ENCODE peak calls at places on chromosomes 11 and 22, in ten cellular contexts. E, Q, B, W, O, D, M, I, X and N are unnamed samples.
A peak's percentile ranks its signal among the peaks of the same experiment; 100 is the strongest.

GRCh38 chr11:94781822-94782221 is 13.7 kb downstream of the AMOTL1 start:
- DNase-seq in B (peak; percentile 70), O (no peak), I (no peak), Q (peak; percentile 84), E (no peak), W (no peak), M (no peak), X (no peak), D (peak; percentile 53), N (peak; percentile 84)

GRCh38 chr11:62508336-62509058 is 38.1 kb downstream of the AHNAK start:
- DNase-seq in X (peak; percentile 43), I (peak; percentile 22), M (peak; percentile 70), W (peak; percentile 22), B (peak; percentile 39), O (peak; percentile 93), Q (peak; percentile 59), E (peak; percentile 85), D (peak; percentile 66), N (no peak)

GRCh38 chr22:36079041-36079440 is 50.4 kb upstream of the RBFOX2 start:
- DNase-seq in O (no peak), Q (no peak), I (no peak), D (no peak), X (no peak), B (no peak), M (no peak), E (no peak), W (no peak), N (no peak)

GRCh38 chr11:130762342-130763037 is 153.8 kb downstream of the SNX19 start:
- DNase-seq in B (no peak), O (peak; percentile 88), X (no peak), E (peak; percentile 50), Q (no peak), I (no peak), D (peak; percentile 69), W (no peak), M (no peak), N (no peak)

GRCh38 chr11:113603277-113604059 is 102.6 kb downstream of the TMPRSS5 start:
- DNase-seq in W (no peak), Q (peak; percentile 78), E (no peak), M (no peak), X (no peak), I (peak; percentile 66), O (no peak), B (peak; percentile 48), D (no peak), N (no peak)

GRCh38 chr11:62830904-62831519 is 839 bp downstream of the STX5 start:
- DNase-seq in O (peak; percentile 81), D (peak; percentile 43), W (peak; percentile 34), M (no peak), B (no peak), X (no peak), I (no peak), Q (no peak), E (no peak), N (no peak)

GRCh38 chr22:26474687-26475086 is 8.9 kb downstream of the HPS4 start:
- DNase-seq in M (no peak), X (no peak), D (peak; percentile 48), I (no peak), O (no peak), B (no peak), E (peak; percentile 47), W (no peak), Q (peak; percentile 68), N (peak; percentile 39)

GRCh38 chr11:109939176-109939810 is 153.9 kb upstream of the ZC3H12C start:
- DNase-seq in I (peak; percentile 84), B (peak; percentile 90), O (no peak), E (peak; percentile 94), W (no peak), D (peak; percentile 81), Q (peak; percentile 85), X (no peak), M (peak; percentile 56), N (peak; percentile 85)

GRCh38 chr22:29482253-29482652 is 2.2 kb downstream of the NEFH start:
- DNase-seq in X (no peak), B (no peak), O (no peak), D (no peak), W (no peak), Q (no peak), M (no peak), E (no peak), I (no peak), N (no peak)

DNA sequence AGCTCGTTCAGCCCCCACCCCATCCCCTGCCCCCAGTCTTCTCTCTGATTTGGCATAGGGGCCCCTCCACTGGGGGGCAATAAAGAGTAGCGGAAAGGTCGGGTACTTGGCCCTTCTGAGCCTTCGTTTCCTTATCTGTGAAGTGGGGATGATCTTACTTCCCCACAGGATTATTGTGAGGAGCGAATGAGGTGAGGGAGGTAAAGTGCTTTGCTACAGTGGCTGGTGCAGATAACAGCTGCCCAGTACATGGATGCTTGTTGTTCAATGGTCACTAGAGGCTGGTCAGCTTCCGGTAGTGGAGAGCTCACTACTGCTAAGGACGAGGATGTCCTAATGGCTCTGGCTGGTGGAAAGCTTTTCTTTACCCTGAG is 101.2 kb downstream of the CEP164 start:
- DNase-seq in D (no peak), Q (no peak), M (no peak), B (no peak), O (no peak), E (no peak), I (no peak), X (no peak), W (no peak), N (no peak)
- TF ChIP-seq CTCF in D (no peak), Q (no peak), M (no peak), B (no peak), O (no peak), E (peak; percentile 25), I (no peak), X (peak; percentile 8), W (no peak), N (no peak)

DNA sequence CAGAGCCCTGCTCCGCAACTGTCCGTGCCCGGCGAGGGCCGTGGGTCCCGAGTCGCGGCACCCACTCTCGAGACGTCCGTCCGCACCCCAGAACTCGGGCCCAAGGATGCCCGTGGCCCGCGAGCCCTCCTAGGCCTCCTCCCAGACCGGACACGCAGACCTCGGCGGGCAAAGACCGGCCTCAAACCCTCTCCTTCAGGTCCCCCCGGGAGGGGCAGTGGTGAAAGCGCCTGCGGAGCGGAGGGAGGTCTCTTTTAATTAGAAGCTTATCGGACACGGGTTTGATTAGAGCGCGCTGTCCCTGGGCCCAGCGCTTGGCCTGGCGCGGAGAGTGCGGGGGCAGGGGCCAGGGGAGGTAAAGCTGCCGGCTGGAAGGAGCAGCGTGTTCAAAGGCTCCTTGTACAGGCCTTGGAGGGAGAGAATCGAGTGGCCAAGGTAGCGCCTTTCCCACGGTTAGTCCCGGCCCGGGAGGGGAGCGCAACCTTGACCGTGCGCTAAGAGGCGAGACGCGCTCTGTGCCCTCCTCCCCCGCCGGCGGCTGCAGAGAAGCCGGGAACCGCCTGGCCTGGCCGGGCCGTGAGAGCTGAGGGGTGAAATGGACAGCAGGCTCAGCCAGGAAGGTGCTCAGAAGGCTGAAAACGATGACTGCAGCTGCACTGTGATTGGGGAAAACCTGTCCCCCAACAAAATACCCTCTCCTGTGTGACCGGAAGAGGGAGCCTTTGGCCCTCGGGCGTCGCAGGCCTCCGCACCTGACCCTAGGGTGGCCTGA is 4.6 kb downstream of the WT1 start:
- DNase-seq in M (no peak), W (peak; percentile 87), O (no peak), I (no peak), X (no peak), B (peak; percentile 66), D (no peak), E (no peak), Q (no peak), N (no peak)
- H3K4me3 ChIP-seq in M (peak overlapping the region; percentile 60), W (peak overlapping the region; percentile 87), O (peak overlapping the region; percentile 18), I (no peak overlapping the region), X (peak overlapping the region; percentile 22), B (peak overlapping the region; percentile 72), D (no peak overlapping the region), E (no peak overlapping the region), Q (no peak overlapping the region), N (no peak overlapping the region)

GRCh38 chr11:105867742-105868141 is 154.3 kb downstream of the MSANTD4 start:
- DNase-seq in X (no peak), D (peak; percentile 78), O (no peak), I (no peak), Q (peak; percentile 12), W (no peak), E (peak; percentile 21), M (no peak), B (no peak), N (no peak)

GRCh38 chr11:105861225-105861624 is 160.8 kb downstream of the MSANTD4 start:
- DNase-seq in I (no peak), W (no peak), O (no peak), M (no peak), X (no peak), D (peak; percentile 33), Q (no peak), B (peak; percentile 13), E (peak; percentile 48), N (no peak)

GRCh38 chr11:105860105-105860504 is 161.9 kb downstream of the MSANTD4 start:
- DNase-seq in O (no peak), X (no peak), Q (no peak), D (no peak), B (no peak), I (no peak), W (no peak), E (no peak), M (no peak), N (no peak)

GRCh38 chr11:105856954-105857353 is 165.1 kb downstream of the MSANTD4 start:
- DNase-seq in O (no peak), B (no peak), X (no peak), I (no peak), M (no peak), E (no peak), Q (no peak), W (no peak), D (no peak), N (no peak)

GRCh38 chr11:105862736-105863367 is 159.2 kb downstream of the MSANTD4 start:
- DNase-seq in D (peak; percentile 64), I (peak; percentile 53), Q (peak; percentile 39), B (peak; percentile 75), M (no peak), X (no peak), E (peak; percentile 83), O (no peak), W (no peak), N (peak; percentile 65)
- TF ChIP-seq CTCF in D (peak; percentile 68), I (peak; percentile 63), Q (peak; percentile 66), B (peak; percentile 66), M (peak; percentile 52), X (no peak), E (peak; percentile 93), O (peak; percentile 59), W (peak; percentile 35), N (peak; percentile 65)

GRCh38 chr11:40175980-40176379 is 1283.5 kb downstream of the LRRC4C start:
- DNase-seq in B (no peak), M (no peak), E (no peak), I (no peak), O (no peak), D (no peak), W (no peak), X (no peak), Q (no peak), N (no peak)

GRCh38 chr11:40183073-40184064 is 1276.1 kb downstream of the LRRC4C start:
- DNase-seq in Q (no peak), X (no peak), D (no peak), W (no peak), O (no peak), I (no peak), E (no peak), M (no peak), B (no peak), N (no peak)

GRCh38 chr11:40179541-40179940 is 1279.9 kb downstream of the LRRC4C start:
- DNase-seq in X (no peak), I (no peak), Q (no peak), E (no peak), W (no peak), B (no peak), D (no peak), M (no peak), O (no peak), N (no peak)

GRCh38 chr11:40178470-40178869 is 1281.0 kb downstream of the LRRC4C start:
- DNase-seq in X (no peak), Q (no peak), M (no peak), W (no peak), I (no peak), B (no peak), D (no peak), O (no peak), E (no peak), N (no peak)
- H3K4me3 ChIP-seq in X (no peak overlapping the region), Q (no peak overlapping the region), M (no peak overlapping the region), W (no peak overlapping the region), I (no peak overlapping the region), B (no peak overlapping the region), D (no peak overlapping the region), O (no peak overlapping the region), E (no peak overlapping the region), N (no peak overlapping the region)